ENCODE peak calls at places on chromosome 9, in six cellular contexts. O is foreskin keratinocyte, H is left ventricle myocardium inferior, Y is body of pancreas, T is neural crest cell, R is IMR-90. G is an unnamed sample.

GRCh38 chr9:89878003-89878411 is 273.2 kb downstream of the GADD45G start:
- DNase-seq in H (no peak), R (no peak), Y (no peak), O (no peak), T (no peak), G (no peak)

GRCh38 chr9:89476546-89476945 is 21.4 kb downstream of the SEMA4D start:
- DNase-seq in Y (no peak), H (no peak), T (no peak), O (no peak), R (no peak), G (no peak)

GRCh38 chr9:83649080-83649479 is 26.1 kb downstream of the IDNK start:
- DNase-seq in H (peak; percentile 68), Y (peak; percentile 78), O (peak; percentile 7), T (peak; percentile 55), R (peak; percentile 28), G (peak; percentile 58)

GRCh38 chr9:88387733-88388202 is 476 bp upstream of the SPIN1 start:
- DNase-seq in O (peak; percentile 66), H (peak; percentile 32), T (peak; percentile 17), Y (peak; percentile 59), R (peak; percentile 52), G (no peak)

GRCh38 chr9:133830310-133830709 is 92.2 kb upstream of the SARDH start:
- DNase-seq in O (no peak), Y (no peak), T (no peak), R (peak; percentile 16), H (no peak), G (no peak)

GRCh38 chr9:35832814-35833213 is 3.8 kb downstream of the TMEM8B start:
- DNase-seq in T (no peak), R (no peak), O (no peak), Y (peak; percentile 56), H (no peak), G (no peak)

GRCh38 chr9:130110596-130111021 is 56.9 kb downstream of the GPR107 start:
- DNase-seq in Y (no peak), R (peak; percentile 59), O (no peak), H (no peak), T (no peak), G (no peak)

GRCh38 chr9:92275541-92275940 is 18.0 kb downstream of the IARS1 start:
- DNase-seq in O (no peak), Y (no peak), H (no peak), T (no peak), R (no peak), G (no peak)

GRCh38 chr9:73118297-73118696 is 33.4 kb upstream of the ANXA1 start:
- DNase-seq in H (no peak), Y (no peak), R (no peak), T (no peak), O (no peak), G (no peak)

GRCh38 chr9:133028221-133028620 is 2.6 kb upstream of the GTF3C5 start:
- DNase-seq in R (no peak), H (no peak), Y (no peak), T (no peak), O (no peak), G (no peak)

GRCh38 chr9:137452761-137453642 is 6.1 kb downstream of the NSMF start:
- DNase-seq in T (no peak), H (peak; percentile 23), O (no peak), R (no peak), Y (no peak), G (no peak)

GRCh38 chr9:6904366-6904765 is 146.6 kb downstream of the KDM4C start:
- DNase-seq in R (no peak), H (no peak), T (no peak), O (no peak), Y (no peak), G (no peak)

GRCh38 chr9:96524045-96524444 is 74.1 kb downstream of the HABP4 start:
- DNase-seq in O (no peak), R (no peak), Y (no peak), T (no peak), H (no peak), G (no peak)

GRCh38 chr9:127520941-127521918 is 69.9 kb downstream of the LRSAM1 start:
- DNase-seq in R (peak; percentile 83), T (no peak), Y (no peak), O (no peak), H (no peak), G (no peak)

GRCh38 chr9:2017209-2017458 is 2.0 kb downstream of the SMARCA2 start:
- DNase-seq in O (no peak), T (no peak), Y (no peak), H (no peak), R (peak; percentile 31), G (no peak)

GRCh38 chr9:2018162-2018643 is 3.1 kb downstream of the SMARCA2 start:
- DNase-seq in Y (no peak), T (no peak), R (no peak), H (no peak), O (peak; percentile 2), G (no peak)

GRCh38 chr9:2015581-2016410 is 649 bp downstream of the SMARCA2 start:
- DNase-seq in O (peak; percentile 24), T (peak; percentile 41), Y (peak; percentile 75), H (peak; percentile 56), R (peak; percentile 24), G (no peak)

GRCh38 chr9:2017459-2018161 is 2.5 kb downstream of the SMARCA2 start:
- DNase-seq in T (peak; percentile 27), O (peak; percentile 37), H (peak; percentile 81), R (peak; percentile 80), Y (peak; percentile 80), G (no peak)

DNA sequence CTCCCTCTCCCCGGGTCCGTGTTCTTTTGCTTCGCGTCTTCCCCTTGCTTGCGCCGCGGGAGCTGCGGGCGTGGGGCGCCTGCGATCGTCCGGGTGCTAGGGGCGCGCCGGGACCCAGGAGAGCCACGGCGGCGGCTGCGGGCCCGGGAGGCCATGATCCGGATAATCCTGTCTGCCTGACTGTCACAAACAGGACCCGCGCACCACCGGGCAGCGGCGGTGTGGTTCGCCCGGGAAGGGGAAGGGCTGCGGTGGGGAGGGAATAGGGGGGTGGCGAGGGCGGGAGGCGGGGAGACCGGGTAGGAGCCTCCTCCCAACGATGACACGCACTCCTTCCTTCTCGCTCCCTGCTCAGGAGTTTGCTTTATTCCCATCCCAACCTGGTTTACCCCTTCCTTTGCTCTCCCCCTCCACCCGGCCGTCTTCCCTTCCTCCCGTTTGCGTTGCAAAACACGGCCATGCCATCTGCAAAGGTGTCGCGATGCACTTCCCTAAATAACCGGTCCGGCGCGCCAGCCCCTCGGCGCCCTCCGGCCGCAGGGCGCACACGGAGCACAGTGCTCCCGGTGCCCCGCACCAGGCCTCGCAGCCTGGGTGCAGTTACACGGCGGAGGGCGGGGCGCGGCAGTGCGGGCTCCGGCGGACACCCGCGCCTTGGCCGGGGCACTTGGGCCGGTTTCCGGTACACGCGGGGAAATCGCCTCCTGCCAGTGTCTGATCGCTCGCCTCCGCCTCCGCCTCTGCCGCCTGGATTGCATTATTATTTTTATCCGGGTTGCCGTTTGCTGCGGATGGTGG is 1.5 kb downstream of the SMARCA2 start:
- DNase-seq in R (peak; percentile 63), O (peak; percentile 66), T (peak; percentile 22), Y (peak; percentile 82), H (peak; percentile 83), G (peak; percentile 44)
- TF ChIP-seq CTCF in R (no peak), O (peak; percentile 1), T (no peak), Y (peak; percentile 10), H (peak; percentile 7), G (no peak)

GRCh38 chr9:126386088-126386487 is 59.5 kb downstream of the MVB12B start:
- DNase-seq in O (no peak), Y (no peak), R (no peak), H (no peak), T (no peak), G (no peak)
- TF ChIP-seq CTCF in O (peak; percentile 62), Y (no peak), R (peak; percentile 29), H (peak; percentile 44), T (peak; percentile 49), G (peak; percentile 19)

DNA sequence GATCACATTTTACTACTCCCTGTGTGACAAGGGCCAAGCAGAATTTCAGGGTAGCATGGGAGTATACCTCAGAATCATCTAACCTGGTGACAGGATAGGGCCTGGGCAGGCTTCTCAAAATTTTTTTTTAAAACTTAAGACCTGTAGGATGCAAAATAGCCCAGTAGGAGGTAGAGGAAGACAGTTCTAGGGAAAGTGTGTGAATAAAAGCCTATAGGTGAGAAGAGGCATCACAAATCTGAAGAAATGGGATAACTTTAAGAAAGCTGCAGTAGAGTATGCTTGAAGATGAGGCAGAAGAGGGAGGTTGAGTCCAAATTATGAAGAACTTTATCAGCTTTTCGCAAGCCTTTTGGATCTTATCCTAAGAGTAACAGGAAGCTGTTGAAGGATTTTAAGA is 32.3 kb downstream of the CNTRL start:
- DNase-seq in Y (no peak), R (no peak), O (peak; percentile 23), H (no peak), T (no peak), G (no peak)
- TF ChIP-seq CTCF in Y (peak; percentile 5), R (no peak), O (peak; percentile 77), H (no peak), T (peak; percentile 31), G (no peak)

GRCh38 chr9:14433841-14434511 is 120.0 kb upstream of the NFIB start:
- DNase-seq in R (peak; percentile 69), O (no peak), Y (peak; percentile 22), H (no peak), T (no peak), G (no peak)
- TF ChIP-seq CTCF in R (peak; percentile 54), O (peak; percentile 70), Y (peak; percentile 49), H (peak; percentile 54), T (peak; percentile 63), G (peak; percentile 47)

GRCh38 chr9:110257971-110258370 is 1.7 kb upstream of the TXN start:
- DNase-seq in H (no peak), O (no peak), T (no peak), R (peak; percentile 15), Y (no peak), G (no peak)

GRCh38 chr9:110261631-110262030 is 5.3 kb upstream of the TXN start:
- DNase-seq in O (no peak), H (no peak), R (peak; percentile 30), Y (no peak), T (no peak), G (no peak)

GRCh38 chr9:110258671-110259070 is 2.4 kb upstream of the TXN start:
- DNase-seq in R (no peak), O (no peak), Y (no peak), H (no peak), T (no peak), G (no peak)

GRCh38 chr9:110260911-110261310 is 4.6 kb upstream of the TXN start:
- DNase-seq in H (no peak), T (no peak), O (no peak), Y (no peak), R (no peak), G (no peak)

GRCh38 chr9:110259566-110259965 is 3.3 kb upstream of the TXN start:
- DNase-seq in H (no peak), T (no peak), O (no peak), R (no peak), Y (no peak), G (no peak)
- TF ChIP-seq CTCF in H (no peak), T (no peak), O (no peak), R (no peak), Y (no peak), G (no peak)

DNA sequence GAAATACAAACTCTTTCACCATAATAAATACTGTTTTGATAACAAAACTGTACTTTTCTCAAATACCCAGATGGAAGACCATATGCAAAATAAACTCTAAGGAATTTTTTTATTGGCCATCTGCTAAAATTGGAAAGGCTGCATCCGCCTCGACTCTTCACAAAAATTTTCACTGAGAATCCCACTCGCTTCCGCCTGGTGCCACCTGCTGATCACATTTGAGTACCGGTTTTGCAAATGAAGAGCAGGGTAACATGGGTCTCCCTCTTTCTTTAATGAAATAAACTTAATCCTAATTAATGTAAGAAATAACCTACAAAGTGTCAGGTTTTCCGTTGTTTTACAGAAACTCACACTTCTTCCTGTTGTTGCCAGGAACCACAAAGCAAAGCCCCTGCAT is 76.3 kb downstream of the TTLL11 start:
- DNase-seq in R (no peak), H (no peak), Y (no peak), O (no peak), T (no peak), G (no peak)
- TF ChIP-seq CTCF in R (peak; percentile 35), H (peak; percentile 51), Y (peak; percentile 7), O (peak; percentile 48), T (peak; percentile 58), G (peak; percentile 33)